ENCODE peak calls at places on chromosomes 7 and 10, in seven cellular contexts. One of them, this sample, is unnamed.

GRCh38 chr10:83677795-83678194 is 461.5 kb upstream of the GHITM start:
- DNase-seq in AG08395: no peak
- DNase-seq in Right ventricle myocardium superior: no peak
- DNase-seq in NCI-H774: no peak
- DNase-seq in EL: no peak
- DNase-seq in kidney tubule cell: no peak
- DNase-seq in heart right ventricle: no peak
- DNase-seq in this sample: no peak

GRCh38 chr7:2928613-2929311 is 84.7 kb upstream of the GNA12 start:
- DNase-seq in kidney tubule cell: no peak
- DNase-seq in EL: no peak
- DNase-seq in heart right ventricle: no peak
- DNase-seq in AG08395: no peak
- DNase-seq in NCI-H774: no peak
- DNase-seq in Right ventricle myocardium superior: peak; percentile 45
- DNase-seq in this sample: no peak

GRCh38 chr10:125060038-125060437 is 100.3 kb downstream of the CTBP2 start:
- DNase-seq in Right ventricle myocardium superior: no peak
- DNase-seq in AG08395: no peak
- DNase-seq in EL: no peak
- DNase-seq in NCI-H774: no peak
- DNase-seq in kidney tubule cell: no peak
- DNase-seq in heart right ventricle: no peak
- DNase-seq in this sample: no peak

GRCh38 chr10:86967481-86967941 is 771 bp upstream of the ADIRF start:
- DNase-seq in EL: no peak
- DNase-seq in kidney tubule cell: no peak
- DNase-seq in AG08395: no peak
- DNase-seq in Right ventricle myocardium superior: peak; percentile 35
- DNase-seq in NCI-H774: no peak
- DNase-seq in heart right ventricle: no peak
- DNase-seq in this sample: no peak

GRCh38 chr7:1091644-1092027 is 3.7 kb downstream of the GPER1 start:
- DNase-seq in NCI-H774: no peak
- DNase-seq in AG08395: no peak
- DNase-seq in EL: no peak
- DNase-seq in heart right ventricle: no peak
- DNase-seq in Right ventricle myocardium superior: peak; percentile 25
- DNase-seq in kidney tubule cell: no peak
- DNase-seq in this sample: no peak

GRCh38 chr10:123559066-123559822 is 106.9 kb upstream of the GPR26 start:
- DNase-seq in heart right ventricle: peak; percentile 70
- DNase-seq in Right ventricle myocardium superior: peak; percentile 67
- DNase-seq in EL: peak; percentile 49
- DNase-seq in NCI-H774: peak; percentile 21
- DNase-seq in kidney tubule cell: peak; percentile 58
- DNase-seq in AG08395: peak; percentile 91
- DNase-seq in this sample: peak; percentile 34

GRCh38 chr10:131865223-131865917 is 35.4 kb upstream of the PPP2R2D start:
- DNase-seq in AG08395: no peak
- DNase-seq in kidney tubule cell: no peak
- DNase-seq in NCI-H774: no peak
- DNase-seq in Right ventricle myocardium superior: no peak
- DNase-seq in heart right ventricle: no peak
- DNase-seq in EL: no peak
- DNase-seq in this sample: no peak

GRCh38 chr10:61588770-61589211 is 73.9 kb upstream of the CABCOCO1 start:
- DNase-seq in heart right ventricle: no peak
- DNase-seq in Right ventricle myocardium superior: no peak
- DNase-seq in NCI-H774: no peak
- DNase-seq in EL: peak; percentile 43
- DNase-seq in kidney tubule cell: peak; percentile 4
- DNase-seq in AG08395: no peak
- DNase-seq in this sample: no peak

GRCh38 chr10:125120046-125120710 is 40.2 kb downstream of the CTBP2 start:
- DNase-seq in AG08395: peak; percentile 82
- DNase-seq in kidney tubule cell: peak; percentile 72
- DNase-seq in NCI-H774: no peak
- DNase-seq in Right ventricle myocardium superior: no peak
- DNase-seq in heart right ventricle: no peak
- DNase-seq in EL: peak; percentile 76
- DNase-seq in this sample: no peak

GRCh38 chr7:91383186-91383585 is 119.0 kb downstream of the FZD1 start:
- DNase-seq in EL: peak; percentile 30
- DNase-seq in Right ventricle myocardium superior: no peak
- DNase-seq in AG08395: peak; percentile 43
- DNase-seq in heart right ventricle: no peak
- DNase-seq in kidney tubule cell: no peak
- DNase-seq in NCI-H774: no peak
- DNase-seq in this sample: no peak

GRCh38 chr7:50367098-50367497 is 62.6 kb downstream of the IKZF1 start:
- DNase-seq in kidney tubule cell: no peak
- DNase-seq in AG08395: no peak
- DNase-seq in EL: no peak
- DNase-seq in heart right ventricle: no peak
- DNase-seq in Right ventricle myocardium superior: no peak
- DNase-seq in NCI-H774: no peak
- DNase-seq in this sample: no peak

GRCh38 chr10:11401314-11402222 is 209.9 kb downstream of the USP6NL start:
- DNase-seq in EL: no peak
- DNase-seq in AG08395: no peak
- DNase-seq in heart right ventricle: no peak
- DNase-seq in Right ventricle myocardium superior: no peak
- DNase-seq in kidney tubule cell: no peak
- DNase-seq in NCI-H774: no peak
- DNase-seq in this sample: no peak

GRCh38 chr10:31602541-31603244 is 283.7 kb downstream of the ZEB1 start:
- DNase-seq in AG08395: peak; percentile 85
- DNase-seq in NCI-H774: peak; percentile 75
- DNase-seq in heart right ventricle: peak; percentile 74
- DNase-seq in EL: peak; percentile 75
- DNase-seq in Right ventricle myocardium superior: peak; percentile 90
- DNase-seq in kidney tubule cell: peak; percentile 56
- DNase-seq in this sample: peak; percentile 45

GRCh38 chr7:76371396-76371795 is 12.6 kb upstream of the YWHAG start:
- DNase-seq in Right ventricle myocardium superior: no peak
- DNase-seq in NCI-H774: no peak
- DNase-seq in heart right ventricle: no peak
- DNase-seq in EL: no peak
- DNase-seq in kidney tubule cell: no peak
- DNase-seq in AG08395: no peak
- DNase-seq in this sample: no peak

GRCh38 chr7:12423355-12423994 is 19.8 kb upstream of the VWDE start:
- DNase-seq in AG08395: peak; percentile 16
- DNase-seq in heart right ventricle: no peak
- DNase-seq in kidney tubule cell: peak; percentile 35
- DNase-seq in NCI-H774: no peak
- DNase-seq in Right ventricle myocardium superior: no peak
- DNase-seq in EL: peak; percentile 79
- DNase-seq in this sample: peak; percentile 55

GRCh38 chr7:142391191-142391992 is 133.5 kb upstream of the PRSS58 start:
- DNase-seq in Right ventricle myocardium superior: no peak
- DNase-seq in heart right ventricle: no peak
- DNase-seq in NCI-H774: no peak
- DNase-seq in AG08395: no peak
- DNase-seq in EL: peak; percentile 47
- DNase-seq in kidney tubule cell: no peak
- DNase-seq in this sample: peak; percentile 8

GRCh38 chr10:73576178-73576889 is 14.8 kb downstream of the USP54 start:
- DNase-seq in NCI-H774: no peak
- DNase-seq in heart right ventricle: no peak
- DNase-seq in kidney tubule cell: no peak
- DNase-seq in Right ventricle myocardium superior: no peak
- DNase-seq in AG08395: peak; percentile 86
- DNase-seq in EL: peak; percentile 47
- DNase-seq in this sample: peak; percentile 69

GRCh38 chr10:118210276-118210675 is 131.8 kb downstream of the FAM204A start:
- DNase-seq in NCI-H774: no peak
- DNase-seq in Right ventricle myocardium superior: no peak
- DNase-seq in AG08395: no peak
- DNase-seq in EL: peak; percentile 6
- DNase-seq in kidney tubule cell: peak; percentile 30
- DNase-seq in heart right ventricle: no peak
- DNase-seq in this sample: peak; percentile 57

GRCh38 chr10:7409732-7410168 is 1.1 kb downstream of the SFMBT2 start:
- DNase-seq in Right ventricle myocardium superior: no peak
- DNase-seq in NCI-H774: no peak
- DNase-seq in AG08395: no peak
- DNase-seq in heart right ventricle: no peak
- DNase-seq in EL: no peak
- DNase-seq in kidney tubule cell: no peak
- DNase-seq in this sample: no peak

GRCh38 chr10:77844713-77845454 is 81.7 kb downstream of the DLG5 start:
- DNase-seq in kidney tubule cell: peak; percentile 94
- DNase-seq in AG08395: peak; percentile 67
- DNase-seq in Right ventricle myocardium superior: no peak
- DNase-seq in NCI-H774: no peak
- DNase-seq in heart right ventricle: no peak
- DNase-seq in EL: peak; percentile 95
- DNase-seq in this sample: peak; percentile 85

GRCh38 chr10:101143354-101143648 is 12.2 kb downstream of the TLX1 start:
- DNase-seq in heart right ventricle: no peak
- DNase-seq in EL: no peak
- DNase-seq in AG08395: no peak
- DNase-seq in Right ventricle myocardium superior: no peak
- DNase-seq in kidney tubule cell: peak; percentile 22
- DNase-seq in NCI-H774: no peak
- DNase-seq in this sample: no peak

GRCh38 chr10:117807441-117807840 is 239.3 kb downstream of the RAB11FIP2 start:
- DNase-seq in kidney tubule cell: no peak
- DNase-seq in EL: no peak
- DNase-seq in NCI-H774: no peak
- DNase-seq in heart right ventricle: no peak
- DNase-seq in Right ventricle myocardium superior: no peak
- DNase-seq in AG08395: no peak
- DNase-seq in this sample: no peak

GRCh38 chr10:76190871-76191270 is 759.4 kb downstream of the LRMDA start:
- DNase-seq in kidney tubule cell: peak; percentile 5
- DNase-seq in Right ventricle myocardium superior: no peak
- DNase-seq in EL: no peak
- DNase-seq in heart right ventricle: no peak
- DNase-seq in NCI-H774: no peak
- DNase-seq in AG08395: no peak
- DNase-seq in this sample: no peak

GRCh38 chr7:132145466-132145865 is 430.8 kb downstream of the PLXNA4 start:
- DNase-seq in AG08395: peak; percentile 94
- DNase-seq in Right ventricle myocardium superior: no peak
- DNase-seq in heart right ventricle: no peak
- DNase-seq in kidney tubule cell: peak; percentile 86
- DNase-seq in EL: peak; percentile 64
- DNase-seq in NCI-H774: peak; percentile 36
- DNase-seq in this sample: peak; percentile 92

GRCh38 chr7:4805110-4805978 is 29.9 kb downstream of the AP5Z1 start:
- DNase-seq in AG08395: no peak
- DNase-seq in heart right ventricle: no peak
- DNase-seq in NCI-H774: no peak
- DNase-seq in Right ventricle myocardium superior: no peak
- DNase-seq in kidney tubule cell: no peak
- DNase-seq in EL: no peak
- DNase-seq in this sample: no peak

GRCh38 chr10:95655571-95656290 is 780 bp downstream of the ALDH18A1 start:
- DNase-seq in heart right ventricle: no peak
- DNase-seq in kidney tubule cell: peak; percentile 34
- DNase-seq in EL: peak; percentile 30
- DNase-seq in AG08395: no peak
- DNase-seq in Right ventricle myocardium superior: no peak
- DNase-seq in NCI-H774: no peak
- DNase-seq in this sample: peak; percentile 12

GRCh38 chr7:137953043-137953691 is 48.7 kb downstream of the CREB3L2 start:
- DNase-seq in Right ventricle myocardium superior: no peak
- DNase-seq in EL: peak; percentile 82
- DNase-seq in heart right ventricle: no peak
- DNase-seq in NCI-H774: no peak
- DNase-seq in kidney tubule cell: peak; percentile 82
- DNase-seq in AG08395: peak; percentile 71
- DNase-seq in this sample: no peak

GRCh38 chr7:14340415-14341079 is 351.1 kb upstream of the ETV1 start:
- DNase-seq in AG08395: no peak
- DNase-seq in kidney tubule cell: no peak
- DNase-seq in Right ventricle myocardium superior: no peak
- DNase-seq in NCI-H774: no peak
- DNase-seq in heart right ventricle: no peak
- DNase-seq in EL: no peak
- DNase-seq in this sample: no peak

GRCh38 chr10:58951750-58952149 is 224.7 kb upstream of the PHYHIPL start:
- DNase-seq in EL: peak; percentile 36
- DNase-seq in AG08395: peak; percentile 77
- DNase-seq in Right ventricle myocardium superior: no peak
- DNase-seq in heart right ventricle: no peak
- DNase-seq in NCI-H774: no peak
- DNase-seq in kidney tubule cell: no peak
- DNase-seq in this sample: no peak

GRCh38 chr7:155590215-155591023 is 44.1 kb upstream of the CNPY1 start:
- DNase-seq in heart right ventricle: peak; percentile 29
- DNase-seq in Right ventricle myocardium superior: peak; percentile 81
- DNase-seq in EL: no peak
- DNase-seq in NCI-H774: peak; percentile 46
- DNase-seq in kidney tubule cell: peak; percentile 39
- DNase-seq in AG08395: no peak
- DNase-seq in this sample: no peak